ENCODE peak calls at places on chromosomes 11 and 22, in five cellular contexts. T is A549, Z is AG04450, W is spleen, R is stomach. G is an unnamed sample.

GRCh38 chr11:128582496-128583366 is 4.6 kb downstream of the ETS1 start:
- DNase-seq in Z (peak), T (peak), W (no peak), R (no peak), G (peak)

GRCh38 chr22:12601870-12602779 is 2925.9 kb upstream of the OR11H1 start:
- DNase-seq in R (peak), Z (no peak), W (peak), T (no peak), G (no peak)

GRCh38 chr11:131370090-131370751 is at the start of gene NTM:
- DNase-seq in W (no peak), R (peak), Z (no peak), T (no peak), G (no peak)

GRCh38 chr11:19084661-19085315 is 24.3 kb upstream of the MRGPRX2 start:
- DNase-seq in Z (no peak), W (no peak), T (no peak), R (no peak), G (no peak)

GRCh38 chr11:5242933-5243844 is 6.5 kb downstream of the HBG1 start:
- DNase-seq in R (no peak), T (no peak), Z (no peak), W (no peak), G (peak)

GRCh38 chr22:30310881-30311771 is 15.6 kb downstream of the TBC1D10A start:
- DNase-seq in Z (no peak), R (peak), W (no peak), T (no peak), G (no peak)

GRCh38 chr11:31408205-31408604 is 38.5 kb downstream of the DNAJC24 start:
- DNase-seq in W (no peak), Z (no peak), R (no peak), T (no peak), G (no peak)

GRCh38 chr11:9609841-9610240 is 36.4 kb downstream of the WEE1 start:
- DNase-seq in Z (no peak), R (no peak), T (no peak), W (no peak), G (no peak)

GRCh38 chr11:108713076-108713790 is 48.4 kb downstream of the DDX10 start:
- DNase-seq in R (no peak), T (no peak), W (no peak), Z (no peak), G (no peak)

GRCh38 chr11:83181815-83182214 is 11.7 kb upstream of the ANKRD42 start:
- DNase-seq in T (no peak), W (no peak), R (no peak), Z (no peak), G (no peak)

GRCh38 chr11:105609832-105610781 is at the start of gene GRIA4:
- DNase-seq in R (peak), W (peak), T (no peak), Z (peak), G (no peak)

GRCh38 chr11:6694229-6694535 is 11.0 kb upstream of the MRPL17 start:
- DNase-seq in R (no peak), T (no peak), Z (no peak), W (no peak), G (no peak)

GRCh38 chr22:49763138-49763537 is 64.5 kb downstream of the BRD1 start:
- DNase-seq in R (no peak), W (peak), T (no peak), Z (no peak), G (no peak)

GRCh38 chr11:102476069-102476468 is 23.5 kb upstream of the TMEM123 start:
- DNase-seq in R (no peak), Z (no peak), W (no peak), T (no peak), G (no peak)

GRCh38 chr22:33443688-33444087 is 385.5 kb upstream of the SYN3 start:
- DNase-seq in T (no peak), R (no peak), W (no peak), Z (no peak), G (no peak)

GRCh38 chr11:120632579-120632978 is 121.0 kb downstream of the GRIK4 start:
- DNase-seq in R (no peak), W (no peak), T (peak), Z (no peak), G (no peak)

GRCh38 chr11:34438529-34439507 is at the start of gene CAT:
- DNase-seq in R (peak), T (peak), Z (peak), W (peak), G (peak)

GRCh38 chr22:49312601-49313000 is 515.1 kb downstream of the BRD1 start:
- DNase-seq in Z (no peak), T (no peak), R (no peak), W (no peak), G (no peak)

GRCh38 chr11:23577296-23577695 is 717.0 kb upstream of the CCDC179 start:
- DNase-seq in T (no peak), R (no peak), W (no peak), Z (no peak), G (no peak)

GRCh38 chr22:46055851-46056168 is 78.8 kb upstream of the WNT7B start:
- DNase-seq in R (no peak), T (no peak), W (no peak), Z (no peak), G (no peak)

GRCh38 chr11:110522456-110522855 is 92.7 kb downstream of the FDX1 start:
- DNase-seq in Z (no peak), T (no peak), R (no peak), W (no peak), G (no peak)

GRCh38 chr22:17370036-17370765 is 941 bp downstream of the CECR2 start:
- DNase-seq in Z (no peak), R (no peak), W (peak), T (no peak), G (no peak)

GRCh38 chr11:14812776-14813175 is 79.3 kb downstream of the CYP2R1 start:
- DNase-seq in R (no peak), W (no peak), T (no peak), Z (no peak), G (no peak)

GRCh38 chr11:24496728-24497396 is at the start of gene LUZP2:
- DNase-seq in R (no peak), Z (no peak), T (no peak), W (peak), G (no peak)

GRCh38 chr11:121722431-121723256 is 269.9 kb upstream of the SORL1-AS1 start:
- DNase-seq in R (peak), T (no peak), Z (peak), W (no peak), G (no peak)

GRCh38 chr11:134277176-134278001 is 1.2 kb downstream of the GLB1L3 start:
- DNase-seq in R (no peak), W (no peak), Z (no peak), T (no peak), G (no peak)

GRCh38 chr11:45383229-45383628 is 97.1 kb upstream of the SYT13 start:
- DNase-seq in R (no peak), Z (no peak), T (no peak), W (peak), G (no peak)

GRCh38 chr11:45384016-45384415 is 97.9 kb upstream of the SYT13 start:
- DNase-seq in W (no peak), R (no peak), T (no peak), Z (no peak), G (no peak)

GRCh38 chr11:45385844-45386243 is 99.7 kb upstream of the SYT13 start:
- DNase-seq in T (no peak), R (no peak), W (peak), Z (no peak), G (no peak)

GRCh38 chr11:45384711-45385241 is 98.6 kb upstream of the SYT13 start:
- DNase-seq in Z (no peak), T (no peak), R (no peak), W (peak), G (no peak)

DNA sequence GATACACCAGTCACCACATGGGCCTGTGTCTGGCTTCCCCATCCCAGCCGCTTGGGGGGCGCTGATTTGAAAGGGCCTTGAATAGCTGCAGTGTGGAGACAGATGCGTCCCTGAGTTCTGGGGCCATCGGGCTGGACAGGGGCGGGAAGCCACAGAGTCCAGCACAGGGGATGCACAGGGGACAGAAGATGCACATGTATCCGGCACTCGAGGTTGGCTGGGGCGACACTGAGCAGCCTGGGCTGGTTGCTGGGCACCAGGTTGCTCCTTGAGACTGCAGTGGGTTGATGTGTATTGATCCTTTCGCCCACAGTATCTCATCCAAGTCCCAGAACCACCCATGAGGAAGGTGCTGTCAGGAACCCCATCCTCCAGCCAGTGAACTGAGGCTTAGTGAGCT is 99.3 kb upstream of the SYT13 start:
- DNase-seq in Z (no peak), R (no peak), T (no peak), W (peak), G (no peak)
- H3K27ac ChIP-seq in Z (no peak), R (no peak), T (no peak), W (no peak), G (no peak)

DNA sequence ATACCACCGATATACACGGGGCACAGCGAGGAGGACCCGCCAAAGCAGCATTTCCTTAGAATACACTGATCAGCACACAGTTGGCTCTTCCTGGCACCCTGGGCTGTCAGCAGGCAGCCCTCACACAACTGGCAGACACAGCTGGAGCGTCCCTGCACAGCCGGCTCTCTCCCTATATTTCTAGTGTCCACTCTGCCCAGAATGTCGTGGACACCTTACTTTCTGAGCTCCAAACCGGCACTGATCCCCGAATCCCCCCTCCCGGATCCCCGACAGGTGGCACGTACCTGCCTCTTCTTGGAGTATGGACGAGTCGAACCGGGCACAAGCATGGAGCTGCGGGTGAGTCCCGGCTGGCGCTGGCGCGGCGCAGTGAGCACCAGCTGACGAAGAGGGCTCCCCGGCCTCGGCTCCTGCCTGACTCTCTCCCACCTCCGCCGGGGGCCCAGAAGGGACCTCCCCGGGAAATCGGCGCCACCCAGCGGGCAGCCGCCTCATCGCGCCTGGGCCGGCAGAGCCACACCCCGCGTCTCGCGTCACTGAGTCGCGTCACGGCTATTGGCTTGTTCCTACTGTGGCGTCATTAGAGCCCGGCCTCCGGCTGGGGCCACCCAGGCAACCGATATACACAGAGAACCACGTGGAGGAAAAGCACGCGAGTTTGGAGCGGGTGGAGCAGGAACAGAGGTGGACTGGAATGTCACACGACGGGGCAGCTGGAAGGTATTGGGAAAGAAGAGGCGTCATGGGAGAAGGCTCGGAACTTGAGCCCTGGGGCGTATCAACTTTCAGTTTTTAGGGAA is at the start of gene USP2:
- DNase-seq in R (peak), T (peak), W (peak), Z (peak), G (peak)
- H3K27ac ChIP-seq in R (no peak), T (peak), W (peak), Z (peak), G (peak)

DNA sequence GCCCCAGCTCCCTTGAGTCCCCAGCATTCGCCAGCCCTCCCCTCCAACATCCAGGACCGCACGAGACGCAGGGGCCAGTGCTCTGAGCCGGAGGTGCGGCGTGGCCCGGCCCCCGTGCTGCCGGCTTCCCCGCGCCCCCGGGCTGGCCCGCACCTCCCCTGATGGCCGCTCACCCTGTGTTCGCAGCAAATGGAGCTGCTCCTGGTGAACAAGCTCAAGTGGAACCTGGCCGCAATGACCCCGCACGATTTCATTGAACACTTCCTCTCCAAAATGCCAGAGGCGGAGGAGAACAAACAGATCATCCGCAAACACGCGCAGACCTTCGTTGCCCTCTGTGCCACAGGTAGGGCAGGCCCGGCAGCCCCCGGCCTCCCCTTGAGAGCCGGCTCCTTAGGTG is 2.7 kb downstream of the CCND1 start:
- DNase-seq in W (no peak), Z (no peak), R (no peak), T (no peak), G (no peak)
- H3K27ac ChIP-seq in W (peak), Z (no peak), R (peak), T (peak), G (peak)

GRCh38 chr11:125954123-125954944 is 8.5 kb downstream of the VSIG10L2 start:
- DNase-seq in T (no peak), Z (no peak), R (no peak), W (no peak), G (no peak)

GRCh38 chr11:125954945-125955640 is 9.2 kb downstream of the VSIG10L2 start:
- DNase-seq in W (no peak), R (no peak), Z (no peak), T (no peak), G (no peak)

GRCh38 chr11:125955856-125956255 is 10.0 kb downstream of the VSIG10L2 start:
- DNase-seq in R (no peak), Z (no peak), W (no peak), T (no peak), G (no peak)

GRCh38 chr11:125957623-125958330 is 11.9 kb downstream of the VSIG10L2 start:
- DNase-seq in T (no peak), R (no peak), Z (no peak), W (no peak), G (no peak)

DNA sequence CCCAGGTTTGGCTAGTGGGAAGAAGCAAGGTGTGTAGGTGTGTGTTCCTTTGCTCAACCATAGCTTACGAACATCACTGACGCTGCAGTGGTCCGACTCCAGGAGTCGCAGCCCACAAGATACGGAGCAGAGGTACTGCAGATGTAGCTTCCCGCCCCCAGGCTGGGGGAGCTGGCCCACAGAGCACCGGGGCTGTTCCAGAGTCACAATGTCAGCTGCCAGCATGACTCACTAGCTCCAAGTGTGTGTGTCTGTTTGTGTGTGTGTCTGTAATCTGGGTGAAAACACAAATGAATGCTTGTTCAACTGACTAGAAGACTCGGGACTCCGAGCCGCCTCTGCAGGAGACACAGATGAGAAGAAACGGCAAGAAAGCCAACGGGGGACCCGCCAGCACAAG is 10.5 kb downstream of the VSIG10L2 start:
- DNase-seq in R (no peak), T (no peak), Z (no peak), W (peak), G (no peak)
- H3K27ac ChIP-seq in R (no peak), T (no peak), Z (no peak), W (no peak), G (no peak)

GRCh38 chr11:12031856-12032526 is 23.6 kb upstream of the DKK3 start:
- DNase-seq in R (no peak), W (no peak), T (no peak), Z (no peak), G (no peak)

GRCh38 chr11:12027844-12028243 is 19.4 kb upstream of the DKK3 start:
- DNase-seq in Z (no peak), T (no peak), R (no peak), W (no peak), G (no peak)

GRCh38 chr11:12028303-12028702 is 19.9 kb upstream of the DKK3 start:
- DNase-seq in T (no peak), Z (no peak), R (no peak), W (no peak), G (no peak)

GRCh38 chr11:12026331-12027211 is 18.1 kb upstream of the DKK3 start:
- DNase-seq in R (no peak), T (no peak), W (no peak), Z (no peak), G (no peak)

DNA sequence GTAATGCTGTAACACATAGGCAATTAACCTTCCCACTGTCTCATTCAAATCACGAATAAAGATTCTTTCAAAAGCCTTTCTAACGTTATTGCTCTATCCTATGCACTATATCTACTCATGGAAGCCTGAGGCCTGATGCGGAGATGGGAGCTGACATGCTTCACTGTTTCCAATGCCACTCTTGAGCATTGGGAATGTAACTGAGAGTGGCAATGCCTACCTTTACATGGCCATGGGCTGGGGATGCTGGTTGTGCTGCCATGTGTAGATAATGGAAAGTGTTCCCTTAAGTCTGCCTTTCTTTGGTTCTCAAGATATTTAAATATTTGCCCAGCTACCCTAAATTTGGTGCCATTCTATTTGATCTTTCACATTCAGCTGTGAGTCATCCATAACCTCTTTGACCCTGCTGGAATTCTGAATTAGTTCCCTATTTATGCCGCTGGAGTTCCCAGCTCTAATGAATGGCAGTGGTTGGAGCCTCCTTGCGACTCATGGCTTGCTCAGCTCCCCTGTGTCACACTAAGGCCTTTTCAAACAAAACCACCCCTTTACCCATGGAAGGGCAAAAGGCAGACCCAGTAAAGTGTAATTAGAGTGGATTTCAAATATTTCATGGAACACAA is 21.4 kb upstream of the DKK3 start:
- DNase-seq in W (no peak), T (no peak), R (no peak), Z (no peak), G (no peak)
- H3K27ac ChIP-seq in W (no peak), T (no peak), R (no peak), Z (no peak), G (no peak)

DNA sequence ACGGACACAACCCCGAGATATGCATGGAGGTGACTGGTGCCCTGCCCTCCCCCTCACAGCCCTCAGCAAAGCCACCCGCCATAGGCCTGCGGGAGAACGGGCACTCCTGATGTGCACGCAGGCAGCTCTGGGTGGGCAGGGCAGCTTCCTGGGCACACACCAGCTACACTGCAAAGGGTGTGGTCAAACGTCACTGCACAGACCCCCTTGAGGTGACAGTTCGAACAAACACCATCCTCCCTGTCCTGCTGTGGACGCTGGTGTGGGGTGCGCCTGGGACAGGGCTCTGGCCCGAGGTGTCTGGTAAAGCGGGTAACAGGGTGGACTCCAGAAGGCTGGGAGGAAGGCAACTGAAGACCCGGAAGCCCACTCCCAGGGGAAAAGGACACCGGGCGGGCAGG is 21.9 kb upstream of the MOB2 start:
- DNase-seq in W (no peak), Z (no peak), T (no peak), R (no peak), G (no peak)
- H3K27ac ChIP-seq in W (no peak), Z (no peak), T (no peak), R (no peak), G (no peak)

GRCh38 chr11:75087319-75088055 is 9.2 kb downstream of the OR2AT4 start:
- DNase-seq in Z (no peak), T (no peak), R (no peak), W (no peak), G (no peak)
- H3K27ac ChIP-seq in Z (no peak), T (no peak), R (no peak), W (no peak), G (no peak)